ENCODE peak calls at places on chromosomes 11 and 22, in five cellular contexts. A is COR-L47; T is astrocyte; E is PC-3; Y is activated CD4-positive, alpha-beta T cell treated with anti-CD3 and anti-CD28 coated beads for 24 hours. V is an unnamed sample.

GRCh38 chr11:119472856-119473222 is 49.9 kb upstream of the THY1 start:
- DNase-seq in A (no peak), T (no peak), E (no peak), Y (no peak), V (peak)

GRCh38 chr11:1747753-1748466 is 2.5 kb downstream of the IFITM10 start:
- DNase-seq in A (peak), T (no peak), E (no peak), Y (no peak), V (no peak)

GRCh38 chr22:44261861-44262595 is 50.7 kb downstream of the SHISAL1 start:
- DNase-seq in A (peak), T (no peak), E (no peak), Y (no peak), V (no peak)

GRCh38 chr11:33182246-33182878 is 21.1 kb upstream of the CSTF3 start:
- DNase-seq in A (no peak), T (no peak), E (no peak), Y (no peak), V (no peak)

GRCh38 chr11:19903620-19904069 is 191.0 kb downstream of the NAV2 start:
- DNase-seq in A (peak), T (peak), E (peak), Y (peak), V (peak)

GRCh38 chr11:112625816-112626215 is 335.4 kb upstream of the NCAM1 start:
- DNase-seq in A (no peak), T (no peak), E (no peak), Y (no peak), V (no peak)

GRCh38 chr11:69801513-69802335 is 17.5 kb downstream of the FGF3 start:
- DNase-seq in A (peak), T (no peak), E (peak), Y (peak), V (no peak)

GRCh38 chr11:107372439-107372838 is 85.2 kb downstream of the CWF19L2 start:
- DNase-seq in A (no peak), T (no peak), E (no peak), Y (no peak), V (no peak)

GRCh38 chr11:77593883-77594282 is 4.1 kb downstream of the AQP11 start:
- DNase-seq in A (no peak), T (no peak), E (no peak), Y (no peak), V (no peak)

GRCh38 chr11:20109731-20110445 is 50.4 kb downstream of the DBX1 start:
- DNase-seq in A (no peak), T (peak), E (no peak), Y (no peak), V (no peak)

GRCh38 chr22:40418366-40419201 is 48.2 kb downstream of the SGSM3 start:
- DNase-seq in A (peak), T (no peak), E (no peak), Y (no peak), V (no peak)

GRCh38 chr11:66967670-66968425 is 7.3 kb upstream of the C11orf86 start:
- DNase-seq in A (no peak), T (peak), E (peak), Y (no peak), V (peak)

GRCh38 chr11:44563716-44564115 is 1.7 kb upstream of the CD82 start:
- DNase-seq in A (no peak), T (peak), E (no peak), Y (no peak), V (no peak)

GRCh38 chr11:126282361-126282741 is 542 bp upstream of the TIRAP start:
- DNase-seq in A (peak), T (peak), E (peak), Y (peak), V (peak)

GRCh38 chr22:46013460-46014416 is 36.8 kb upstream of the WNT7B start:
- DNase-seq in A (peak), T (peak), E (peak), Y (peak), V (peak)

GRCh38 chr11:86795962-86796361 is 4.4 kb upstream of the PRSS23 start:
- DNase-seq in A (no peak), T (no peak), E (no peak), Y (no peak), V (no peak)

GRCh38 chr11:76810151-76810853 is 27.1 kb downstream of the TSKU start:
- DNase-seq in A (no peak), T (no peak), E (peak), Y (peak), V (peak)

GRCh38 chr11:128985880-128986279 is 43.2 kb upstream of the TP53AIP1 start:
- DNase-seq in A (no peak), T (no peak), E (no peak), Y (no peak), V (no peak)

GRCh38 chr11:12893787-12894672 is 115.1 kb upstream of the RASSF10 start:
- DNase-seq in A (peak), T (peak), E (peak), Y (peak), V (peak)

GRCh38 chr11:93574821-93575220 is 31.6 kb upstream of the SMCO4 start:
- DNase-seq in A (no peak), T (no peak), E (no peak), Y (no peak), V (no peak)

GRCh38 chr11:67311051-67311555 is 7.8 kb downstream of the SSH3 start:
- DNase-seq in A (no peak), T (no peak), E (no peak), Y (no peak), V (no peak)

GRCh38 chr11:133811850-133812685 is 33.2 kb downstream of the SPATA19 start:
- DNase-seq in A (no peak), T (no peak), E (no peak), Y (no peak), V (peak)

GRCh38 chr11:118544010-118544646 is 13.1 kb downstream of the TMEM25 start:
- DNase-seq in A (no peak), T (no peak), E (no peak), Y (no peak), V (no peak)

GRCh38 chr22:24190566-24191208 is 9.4 kb downstream of the SUSD2 start:
- DNase-seq in A (no peak), T (no peak), E (no peak), Y (no peak), V (no peak)

GRCh38 chr11:96263361-96263763 is 79.6 kb downstream of the MAML2 start:
- DNase-seq in A (no peak), T (peak), E (peak), Y (no peak), V (no peak)

GRCh38 chr22:30210235-30210831 is 36.2 kb downstream of the LIF start:
- DNase-seq in A (no peak), T (peak), E (peak), Y (no peak), V (no peak)

GRCh38 chr22:36577019-36577418 is 48.1 kb upstream of the EIF3D start:
- DNase-seq in A (no peak), T (peak), E (peak), Y (no peak), V (no peak)